ENCODE peak calls at places on chromosomes 11 and 22, in eight cellular contexts. One of them, this sample, is unnamed.

GRCh38 chr11:65141896-65142494 is 7.7 kb upstream of the SYVN1 start:
- DNase-seq in activated CD4-positive, alpha-beta T cell treated with anti-CD3 and anti-CD28 coated beads for 36 hours: no peak
- DNase-seq in glutamatergic neuron: no peak
- DNase-seq in fibroblast of villous mesenchyme: no peak
- DNase-seq in activated effector memory CD4-positive, alpha-beta T cell treated with Interleukin-2 at 50 U/mL for 16 hours: no peak
- DNase-seq in brain microvascular endothelial cell: no peak
- DNase-seq in A549: no peak
- DNase-seq in activated CD8-positive, alpha-beta memory T cell treated with anti-CD3 and anti-CD28 coated beads for 48 hours: no peak
- DNase-seq in this sample: no peak

GRCh38 chr22:50059185-50059880 is 1.2 kb upstream of the TTLL8 start:
- DNase-seq in brain microvascular endothelial cell: peak
- DNase-seq in activated effector memory CD4-positive, alpha-beta T cell treated with Interleukin-2 at 50 U/mL for 16 hours: no peak
- DNase-seq in activated CD4-positive, alpha-beta T cell treated with anti-CD3 and anti-CD28 coated beads for 36 hours: no peak
- DNase-seq in fibroblast of villous mesenchyme: peak
- DNase-seq in activated CD8-positive, alpha-beta memory T cell treated with anti-CD3 and anti-CD28 coated beads for 48 hours: no peak
- DNase-seq in A549: peak
- DNase-seq in glutamatergic neuron: peak
- DNase-seq in this sample: no peak

GRCh38 chr11:76830639-76831312 is 29.9 kb upstream of the ACER3 start:
- DNase-seq in activated CD8-positive, alpha-beta memory T cell treated with anti-CD3 and anti-CD28 coated beads for 48 hours: no peak
- DNase-seq in activated CD4-positive, alpha-beta T cell treated with anti-CD3 and anti-CD28 coated beads for 36 hours: no peak
- DNase-seq in fibroblast of villous mesenchyme: peak
- DNase-seq in activated effector memory CD4-positive, alpha-beta T cell treated with Interleukin-2 at 50 U/mL for 16 hours: no peak
- DNase-seq in brain microvascular endothelial cell: peak
- DNase-seq in A549: no peak
- DNase-seq in glutamatergic neuron: peak
- DNase-seq in this sample: no peak

GRCh38 chr11:121800240-121800639 is 315.8 kb downstream of the BLID start:
- DNase-seq in fibroblast of villous mesenchyme: no peak
- DNase-seq in activated CD8-positive, alpha-beta memory T cell treated with anti-CD3 and anti-CD28 coated beads for 48 hours: no peak
- DNase-seq in activated effector memory CD4-positive, alpha-beta T cell treated with Interleukin-2 at 50 U/mL for 16 hours: no peak
- DNase-seq in A549: no peak
- DNase-seq in activated CD4-positive, alpha-beta T cell treated with anti-CD3 and anti-CD28 coated beads for 36 hours: no peak
- DNase-seq in glutamatergic neuron: no peak
- DNase-seq in brain microvascular endothelial cell: no peak
- DNase-seq in this sample: no peak

GRCh38 chr11:36239636-36240035 is 49.6 kb downstream of the COMMD9 start:
- DNase-seq in A549: no peak
- DNase-seq in fibroblast of villous mesenchyme: no peak
- DNase-seq in activated CD4-positive, alpha-beta T cell treated with anti-CD3 and anti-CD28 coated beads for 36 hours: no peak
- DNase-seq in activated effector memory CD4-positive, alpha-beta T cell treated with Interleukin-2 at 50 U/mL for 16 hours: no peak
- DNase-seq in glutamatergic neuron: no peak
- DNase-seq in brain microvascular endothelial cell: no peak
- DNase-seq in activated CD8-positive, alpha-beta memory T cell treated with anti-CD3 and anti-CD28 coated beads for 48 hours: no peak
- DNase-seq in this sample: peak

GRCh38 chr11:1742869-1743586 is 7.4 kb downstream of the IFITM10 start:
- DNase-seq in activated CD8-positive, alpha-beta memory T cell treated with anti-CD3 and anti-CD28 coated beads for 48 hours: no peak
- DNase-seq in A549: no peak
- DNase-seq in glutamatergic neuron: no peak
- DNase-seq in activated CD4-positive, alpha-beta T cell treated with anti-CD3 and anti-CD28 coated beads for 36 hours: no peak
- DNase-seq in activated effector memory CD4-positive, alpha-beta T cell treated with Interleukin-2 at 50 U/mL for 16 hours: no peak
- DNase-seq in fibroblast of villous mesenchyme: no peak
- DNase-seq in brain microvascular endothelial cell: no peak
- DNase-seq in this sample: no peak

GRCh38 chr11:12505183-12505582 is 127.8 kb downstream of the PARVA start:
- DNase-seq in brain microvascular endothelial cell: no peak
- DNase-seq in fibroblast of villous mesenchyme: no peak
- DNase-seq in activated CD8-positive, alpha-beta memory T cell treated with anti-CD3 and anti-CD28 coated beads for 48 hours: no peak
- DNase-seq in activated CD4-positive, alpha-beta T cell treated with anti-CD3 and anti-CD28 coated beads for 36 hours: no peak
- DNase-seq in A549: no peak
- DNase-seq in activated effector memory CD4-positive, alpha-beta T cell treated with Interleukin-2 at 50 U/mL for 16 hours: no peak
- DNase-seq in glutamatergic neuron: no peak
- DNase-seq in this sample: no peak

GRCh38 chr22:24693359-24693758 is 81.2 kb downstream of the PIWIL3 start:
- DNase-seq in activated effector memory CD4-positive, alpha-beta T cell treated with Interleukin-2 at 50 U/mL for 16 hours: no peak
- DNase-seq in activated CD8-positive, alpha-beta memory T cell treated with anti-CD3 and anti-CD28 coated beads for 48 hours: no peak
- DNase-seq in fibroblast of villous mesenchyme: no peak
- DNase-seq in brain microvascular endothelial cell: peak
- DNase-seq in activated CD4-positive, alpha-beta T cell treated with anti-CD3 and anti-CD28 coated beads for 36 hours: no peak
- DNase-seq in glutamatergic neuron: no peak
- DNase-seq in A549: no peak
- DNase-seq in this sample: no peak

GRCh38 chr22:23138584-23139469 is 3.0 kb downstream of the RSPH14 start:
- DNase-seq in fibroblast of villous mesenchyme: no peak
- DNase-seq in activated CD8-positive, alpha-beta memory T cell treated with anti-CD3 and anti-CD28 coated beads for 48 hours: no peak
- DNase-seq in A549: no peak
- DNase-seq in glutamatergic neuron: no peak
- DNase-seq in activated effector memory CD4-positive, alpha-beta T cell treated with Interleukin-2 at 50 U/mL for 16 hours: no peak
- DNase-seq in brain microvascular endothelial cell: no peak
- DNase-seq in activated CD4-positive, alpha-beta T cell treated with anti-CD3 and anti-CD28 coated beads for 36 hours: no peak
- DNase-seq in this sample: no peak

GRCh38 chr22:38240734-38241252 is 32.0 kb downstream of the TMEM184B start:
- DNase-seq in brain microvascular endothelial cell: peak
- DNase-seq in glutamatergic neuron: peak
- DNase-seq in A549: peak
- DNase-seq in fibroblast of villous mesenchyme: peak
- DNase-seq in activated effector memory CD4-positive, alpha-beta T cell treated with Interleukin-2 at 50 U/mL for 16 hours: no peak
- DNase-seq in activated CD8-positive, alpha-beta memory T cell treated with anti-CD3 and anti-CD28 coated beads for 48 hours: no peak
- DNase-seq in activated CD4-positive, alpha-beta T cell treated with anti-CD3 and anti-CD28 coated beads for 36 hours: no peak
- DNase-seq in this sample: peak

GRCh38 chr11:32006799-32007388 is 84.0 kb upstream of the RCN1 start:
- DNase-seq in glutamatergic neuron: peak
- DNase-seq in brain microvascular endothelial cell: peak
- DNase-seq in activated CD8-positive, alpha-beta memory T cell treated with anti-CD3 and anti-CD28 coated beads for 48 hours: no peak
- DNase-seq in activated effector memory CD4-positive, alpha-beta T cell treated with Interleukin-2 at 50 U/mL for 16 hours: no peak
- DNase-seq in activated CD4-positive, alpha-beta T cell treated with anti-CD3 and anti-CD28 coated beads for 36 hours: peak
- DNase-seq in A549: peak
- DNase-seq in fibroblast of villous mesenchyme: peak
- DNase-seq in this sample: peak

GRCh38 chr11:117913736-117914397 is 15.3 kb downstream of the TMPRSS13 start:
- DNase-seq in brain microvascular endothelial cell: no peak
- DNase-seq in activated CD8-positive, alpha-beta memory T cell treated with anti-CD3 and anti-CD28 coated beads for 48 hours: no peak
- DNase-seq in A549: no peak
- DNase-seq in activated CD4-positive, alpha-beta T cell treated with anti-CD3 and anti-CD28 coated beads for 36 hours: no peak
- DNase-seq in glutamatergic neuron: no peak
- DNase-seq in activated effector memory CD4-positive, alpha-beta T cell treated with Interleukin-2 at 50 U/mL for 16 hours: no peak
- DNase-seq in fibroblast of villous mesenchyme: no peak
- DNase-seq in this sample: no peak

This sample was measured in hippocampal formation.